ENCODE peak calls at places on chromosome 19, in nine cellular contexts. D, G, J, W, X, C, Q, K and I are unnamed samples.

GRCh38 chr19:39474139-39474620 is 6.5 kb upstream of the TIMM50 start:
- DNase-seq in W (peak; percentile 96), D (no peak), K (peak; percentile 49), X (peak; percentile 53), C (peak; percentile 13), G (peak; percentile 57), Q (peak; percentile 44), J (peak; percentile 53), I (peak; percentile 41)

GRCh38 chr19:54114340-54114826 is 1.1 kb downstream of the TFPT start:
- DNase-seq in X (peak; percentile 57), W (peak; percentile 77), G (peak; percentile 18), D (no peak), K (no peak), Q (peak; percentile 54), C (peak; percentile 20), J (peak; percentile 41), I (no peak)

GRCh38 chr19:1855040-1855827 is 7.0 kb upstream of the REXO1 start:
- DNase-seq in Q (peak; percentile 92), W (peak; percentile 99), C (peak; percentile 86), D (no peak), K (peak; percentile 96), G (peak; percentile 77), X (peak; percentile 91), J (peak; percentile 74), I (peak; percentile 90)

GRCh38 chr19:13610042-13610691 is 103.9 kb upstream of the CACNA1A start:
- DNase-seq in C (no peak), X (no peak), K (no peak), J (no peak), W (peak; percentile 67), Q (no peak), D (no peak), G (no peak), I (no peak)

GRCh38 chr19:6271251-6271650 is 8.5 kb downstream of the MLLT1 start:
- DNase-seq in G (no peak), X (no peak), K (no peak), Q (no peak), J (no peak), W (peak; percentile 80), D (no peak), C (no peak), I (no peak)

GRCh38 chr19:2139385-2140192 is 11.8 kb downstream of the AP3D1 start:
- DNase-seq in J (no peak), Q (no peak), X (no peak), C (no peak), D (no peak), G (no peak), W (no peak), K (no peak), I (no peak)

GRCh38 chr19:53809518-53810186 is 14.5 kb downstream of the NLRP12 start:
- DNase-seq in W (peak; percentile 89), J (no peak), Q (no peak), C (no peak), X (no peak), K (no peak), D (no peak), G (no peak), I (no peak)

GRCh38 chr19:6379744-6380143 is 4.0 kb upstream of the PSPN start:
- DNase-seq in Q (no peak), K (no peak), X (no peak), D (no peak), C (no peak), W (no peak), G (no peak), J (no peak), I (no peak)

GRCh38 chr19:40549007-40549708 is 27.5 kb upstream of the SHKBP1 start:
- DNase-seq in X (peak; percentile 54), K (peak; percentile 56), J (peak; percentile 61), C (peak; percentile 48), W (peak; percentile 98), D (no peak), G (peak; percentile 49), Q (peak; percentile 37), I (no peak)

GRCh38 chr19:35992902-35993765 is 1.9 kb upstream of the SDHAF1 start:
- DNase-seq in C (no peak), K (no peak), Q (no peak), G (no peak), W (no peak), J (no peak), X (no peak), D (no peak), I (no peak)

GRCh38 chr19:5286465-5287029 is 54.1 kb downstream of the PTPRS start:
- DNase-seq in K (no peak), J (no peak), Q (no peak), D (no peak), G (no peak), C (no peak), X (no peak), W (no peak), I (no peak)

GRCh38 chr19:19026299-19026971 is 6.9 kb downstream of the SUGP2 start:
- DNase-seq in W (peak; percentile 65), D (no peak), C (no peak), J (no peak), K (no peak), Q (no peak), X (no peak), G (no peak), I (no peak)

GRCh38 chr19:13150187-13150918 is at the start of the genes IER2 and STX10:
- DNase-seq in G (peak; percentile 90), K (peak; percentile 97), W (peak; percentile 97), C (peak; percentile 94), D (peak; percentile 87), J (peak; percentile 91), Q (peak; percentile 98), X (peak; percentile 97), I (peak; percentile 96)

GRCh38 chr19:18053571-18054219 is 33.0 kb downstream of the IL12RB1 start:
- DNase-seq in D (no peak), W (no peak), K (no peak), Q (no peak), J (no peak), G (no peak), X (peak; percentile 29), C (no peak), I (no peak)

GRCh38 chr19:42075364-42075615 is 676 bp upstream of the ZNF574 start:
- DNase-seq in K (no peak), X (no peak), D (no peak), W (no peak), J (no peak), G (no peak), C (no peak), Q (no peak), I (no peak)
- H3K4me3 ChIP-seq in K (peak overlapping the region; percentile 69), X (peak overlapping the region; percentile 44), D (peak overlapping the region; percentile 89), W (peak overlapping the region; percentile 83), J (peak overlapping the region; percentile 96), G (peak overlapping the region; percentile 91), C (peak overlapping the region; percentile 59), Q (peak overlapping the region; percentile 82), I (peak overlapping the region; percentile 94)

DNA sequence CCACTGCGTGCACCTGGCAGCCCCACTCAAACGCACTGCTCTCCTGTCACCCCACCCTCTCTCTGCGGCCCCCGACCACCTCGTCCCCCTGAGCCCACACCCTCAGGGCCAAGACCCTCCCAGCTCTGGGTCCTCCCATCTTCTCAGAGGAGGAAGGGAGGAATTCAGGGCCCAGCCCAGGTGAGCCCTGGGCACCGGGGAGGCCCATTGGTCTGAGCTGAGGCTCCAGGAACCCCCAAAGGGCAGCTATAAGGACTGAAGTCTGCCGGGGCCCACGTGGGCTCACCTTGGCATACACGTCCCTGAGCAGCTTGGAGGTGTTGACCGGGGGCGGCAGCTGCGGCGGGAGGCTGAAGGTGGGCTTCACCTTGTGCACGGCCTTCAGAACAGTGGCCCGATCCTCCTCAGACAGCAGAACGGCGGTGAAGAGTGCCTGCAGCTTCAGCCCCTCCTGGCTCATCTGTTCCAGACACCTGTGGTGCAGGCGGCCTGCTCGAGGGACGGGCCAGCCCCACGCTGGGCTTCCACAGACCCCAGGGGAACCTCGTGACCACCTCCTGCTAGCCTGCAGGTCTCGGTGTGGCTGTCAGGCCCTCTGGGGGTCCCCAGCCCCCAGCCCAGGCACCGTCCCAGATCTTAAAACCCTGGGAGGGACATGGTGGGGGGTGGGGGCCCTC is 8.8 kb downstream of the POLRMT start:
- DNase-seq in C (no peak), G (no peak), Q (no peak), X (no peak), J (no peak), D (no peak), W (no peak), K (no peak), I (no peak)
- H3K4me3 ChIP-seq in C (no peak overlapping the region), G (no peak overlapping the region), Q (no peak overlapping the region), X (no peak overlapping the region), J (no peak overlapping the region), D (no peak overlapping the region), W (no peak overlapping the region), K (no peak overlapping the region), I (no peak overlapping the region)

DNA sequence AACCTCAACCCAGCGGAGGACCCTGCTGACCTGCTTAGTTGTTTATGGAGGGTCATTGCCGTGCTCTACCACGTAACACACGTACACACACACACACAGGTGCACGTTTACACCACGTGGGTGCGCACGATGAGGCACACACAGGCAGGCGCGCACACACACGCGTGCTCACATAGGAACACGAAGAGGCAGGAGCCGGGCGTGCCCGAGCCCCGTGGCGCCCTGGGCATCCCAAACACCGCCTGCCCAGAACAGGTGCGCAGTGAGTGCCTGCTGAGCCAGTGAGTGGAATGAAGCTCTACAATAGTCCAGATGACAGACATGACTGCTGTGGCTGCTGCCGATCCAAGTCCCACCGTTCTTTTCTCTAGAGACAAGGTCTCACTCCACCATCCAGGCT is 11.2 kb upstream of the MADCAM1 start:
- DNase-seq in Q (no peak), G (no peak), J (no peak), D (no peak), W (no peak), K (no peak), C (no peak), X (no peak), I (no peak)
- H3K4me3 ChIP-seq in Q (no peak overlapping the region), G (no peak overlapping the region), J (no peak overlapping the region), D (no peak overlapping the region), W (no peak overlapping the region), K (no peak overlapping the region), C (no peak overlapping the region), X (no peak overlapping the region), I (no peak overlapping the region)

GRCh38 chr19:3350014-3350663 is 16.2 kb upstream of the NFIC start:
- DNase-seq in K (no peak), X (peak; percentile 36), Q (no peak), G (no peak), J (no peak), W (no peak), D (no peak), C (no peak), I (no peak)
- H3K4me3 ChIP-seq in K (no peak overlapping the region), X (no peak overlapping the region), Q (no peak overlapping the region), G (no peak overlapping the region), J (no peak overlapping the region), W (no peak overlapping the region), D (no peak overlapping the region), C (no peak overlapping the region), I (no peak overlapping the region)

DNA sequence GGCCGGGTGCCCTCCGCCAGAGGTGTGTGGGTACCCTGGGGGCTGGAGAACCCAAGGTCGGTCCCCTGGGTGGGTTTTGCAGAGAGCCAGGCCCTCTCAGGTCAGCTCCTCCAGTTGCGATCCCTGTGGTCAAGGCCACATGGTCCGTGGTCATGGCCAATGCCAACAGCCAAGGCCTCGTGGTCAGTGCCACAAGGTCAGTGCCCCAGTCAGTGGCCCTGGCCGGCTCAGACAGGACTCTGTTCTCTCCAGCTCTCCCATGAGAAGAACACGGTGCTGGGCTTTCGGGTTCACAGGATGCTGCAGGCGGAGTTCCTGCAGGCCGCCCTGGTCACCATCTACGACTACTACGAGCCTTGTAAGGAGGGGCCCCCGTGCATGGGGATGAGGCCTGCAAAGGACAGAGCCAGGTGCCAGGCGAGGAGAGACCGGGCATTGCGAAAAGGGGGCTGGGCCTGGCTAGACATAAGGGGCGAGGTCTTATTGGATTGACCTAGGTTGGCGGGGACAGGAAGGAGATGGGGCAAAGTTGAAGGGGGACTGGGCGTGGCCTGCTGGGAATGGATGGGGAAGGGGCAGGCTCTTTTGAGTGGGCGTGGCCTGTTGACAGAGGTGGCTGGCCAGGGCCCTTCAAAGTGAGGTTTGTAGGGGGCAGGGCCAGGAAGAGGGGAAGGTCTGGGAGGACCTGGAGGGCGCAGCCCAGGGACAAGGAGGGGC is 15.2 kb upstream of the SHFL start:
- DNase-seq in C (no peak), G (no peak), W (peak; percentile 82), J (no peak), Q (no peak), K (no peak), X (no peak), D (no peak), I (no peak)
- H3K4me3 ChIP-seq in C (no peak overlapping the region), G (no peak overlapping the region), W (no peak overlapping the region), J (no peak overlapping the region), Q (no peak overlapping the region), K (no peak overlapping the region), X (no peak overlapping the region), D (no peak overlapping the region), I (no peak overlapping the region)